ENCODE peak calls at places on chromosomes 13 and 19, in five cellular contexts. One of them, this sample, is unnamed.

GRCh38 chr13:105135852-105136251 is 1399.6 kb downstream of the EFNB2 start:
- DNase-seq in pulmonary artery endothelial cell: no peak
- DNase-seq in cerebellum: no peak
- DNase-seq in stimulated activated naive CD4-positive, alpha-beta T cell treated with Interleukin-2 at 50 U/mL for 16 hours: no peak
- DNase-seq in cardiac muscle cell: no peak
- DNase-seq in this sample: no peak

GRCh38 chr19:789473-790052 is 7.7 kb upstream of the PTBP1 start:
- DNase-seq in pulmonary artery endothelial cell: no peak
- DNase-seq in cerebellum: no peak
- DNase-seq in stimulated activated naive CD4-positive, alpha-beta T cell treated with Interleukin-2 at 50 U/mL for 16 hours: no peak
- DNase-seq in cardiac muscle cell: peak
- DNase-seq in this sample: no peak

GRCh38 chr13:46339035-46339666 is 47.9 kb downstream of the RUBCNL start:
- DNase-seq in pulmonary artery endothelial cell: no peak
- DNase-seq in cerebellum: no peak
- DNase-seq in stimulated activated naive CD4-positive, alpha-beta T cell treated with Interleukin-2 at 50 U/mL for 16 hours: no peak
- DNase-seq in cardiac muscle cell: no peak
- DNase-seq in this sample: no peak

GRCh38 chr19:17309962-17310461 is 649 bp downstream of the DDA1 start:
- DNase-seq in pulmonary artery endothelial cell: no peak
- DNase-seq in cerebellum: no peak
- DNase-seq in stimulated activated naive CD4-positive, alpha-beta T cell treated with Interleukin-2 at 50 U/mL for 16 hours: no peak
- DNase-seq in cardiac muscle cell: no peak
- DNase-seq in this sample: peak

GRCh38 chr13:111900390-111901180 is 166.4 kb upstream of the SOX1 start:
- DNase-seq in pulmonary artery endothelial cell: no peak
- DNase-seq in cerebellum: no peak
- DNase-seq in stimulated activated naive CD4-positive, alpha-beta T cell treated with Interleukin-2 at 50 U/mL for 16 hours: no peak
- DNase-seq in cardiac muscle cell: no peak
- DNase-seq in this sample: no peak

GRCh38 chr19:39375929-39376328 is 15.0 kb downstream of the PAF1 start:
- DNase-seq in pulmonary artery endothelial cell: no peak
- DNase-seq in cerebellum: no peak
- DNase-seq in stimulated activated naive CD4-positive, alpha-beta T cell treated with Interleukin-2 at 50 U/mL for 16 hours: no peak
- DNase-seq in cardiac muscle cell: no peak
- DNase-seq in this sample: no peak

GRCh38 chr13:110617326-110618072 is 2.2 kb downstream of the NAXD start:
- DNase-seq in pulmonary artery endothelial cell: peak
- DNase-seq in cerebellum: no peak
- DNase-seq in stimulated activated naive CD4-positive, alpha-beta T cell treated with Interleukin-2 at 50 U/mL for 16 hours: no peak
- DNase-seq in cardiac muscle cell: no peak
- DNase-seq in this sample: no peak

GRCh38 chr19:46031781-46032596 is 8.8 kb downstream of the IGFL4 start:
- DNase-seq in pulmonary artery endothelial cell: no peak
- DNase-seq in cerebellum: no peak
- DNase-seq in stimulated activated naive CD4-positive, alpha-beta T cell treated with Interleukin-2 at 50 U/mL for 16 hours: no peak
- DNase-seq in cardiac muscle cell: peak
- DNase-seq in this sample: no peak

GRCh38 chr13:94139393-94139995 is 340.0 kb downstream of the DCT start:
- DNase-seq in pulmonary artery endothelial cell: no peak
- DNase-seq in cerebellum: no peak
- DNase-seq in stimulated activated naive CD4-positive, alpha-beta T cell treated with Interleukin-2 at 50 U/mL for 16 hours: no peak
- DNase-seq in cardiac muscle cell: no peak
- DNase-seq in this sample: no peak

GRCh38 chr13:73466561-73466960 is 407.8 kb downstream of the KLF5 start:
- DNase-seq in pulmonary artery endothelial cell: no peak
- DNase-seq in cerebellum: no peak
- DNase-seq in stimulated activated naive CD4-positive, alpha-beta T cell treated with Interleukin-2 at 50 U/mL for 16 hours: no peak
- DNase-seq in cardiac muscle cell: no peak
- DNase-seq in this sample: no peak

GRCh38 chr19:57096640-57097361 is 23.0 kb upstream of the USP29 start:
- DNase-seq in pulmonary artery endothelial cell: no peak
- DNase-seq in cerebellum: no peak
- DNase-seq in stimulated activated naive CD4-positive, alpha-beta T cell treated with Interleukin-2 at 50 U/mL for 16 hours: no peak
- DNase-seq in cardiac muscle cell: no peak
- DNase-seq in this sample: no peak

GRCh38 chr19:3110126-3110825 is 16.1 kb downstream of the GNA11 start:
- DNase-seq in pulmonary artery endothelial cell: no peak
- DNase-seq in cerebellum: no peak
- DNase-seq in stimulated activated naive CD4-positive, alpha-beta T cell treated with Interleukin-2 at 50 U/mL for 16 hours: no peak
- DNase-seq in cardiac muscle cell: no peak
- DNase-seq in this sample: no peak